ENCODE peak calls at places on chromosomes 4 and X, in seven cellular contexts. U is neuronal stem cell, R is IMR-90, F is H9, I is trophoblast cell, G is mesenchymal stem cell, H is H1. B is an unnamed sample.

GRCh38 chr4:129455462-129455861 is 359.5 kb downstream of the C4orf33 start:
- DNase-seq in U (no peak), R (no peak), F (no peak), I (no peak), G (no peak), H (no peak), B (no peak)

GRCh38 chr4:126251169-126251568 is 936.4 kb downstream of the FAT4 start:
- DNase-seq in U (no peak), R (no peak), F (no peak), I (no peak), G (no peak), H (no peak), B (no peak)

GRCh38 chr4:6408263-6408662 is 64.2 kb downstream of the PPP2R2C start:
- DNase-seq in U (no peak), R (no peak), F (peak), I (no peak), G (no peak), H (no peak), B (peak)

GRCh38 chrX:107574054-107574683 is 54.1 kb upstream of the PRPS1 start:
- DNase-seq in U (no peak), R (peak), F (no peak), I (peak), G (peak), H (no peak), B (no peak)

GRCh38 chr4:45004847-45005565 is 278.6 kb upstream of the GNPDA2 start:
- DNase-seq in U (no peak), R (no peak), F (no peak), I (no peak), G (peak), H (no peak), B (no peak)

GRCh38 chrX:86369847-86370630 is 221.8 kb downstream of the DACH2 start:
- DNase-seq in U (no peak), R (peak), F (no peak), I (no peak), G (no peak), H (no peak), B (no peak)

GRCh38 chrX:25561190-25561589 is 545.4 kb upstream of the ARX start:
- DNase-seq in U (no peak), R (no peak), F (no peak), I (no peak), G (no peak), H (no peak), B (no peak)

GRCh38 chr4:115871596-115871995 is 758.2 kb upstream of the NDST4 start:
- DNase-seq in U (no peak), R (no peak), F (no peak), I (no peak), G (no peak), H (no peak), B (no peak)

GRCh38 chrX:136584545-136584944 is 52.5 kb downstream of the VGLL1 start:
- DNase-seq in U (no peak), R (no peak), F (no peak), I (no peak), G (no peak), H (no peak), B (no peak)

GRCh38 chrX:66504481-66504880 is 134.4 kb downstream of the EDA2R start:
- DNase-seq in U (no peak), R (no peak), F (no peak), I (peak), G (no peak), H (no peak), B (no peak)

GRCh38 chrX:150100261-150100660 is 162.0 kb upstream of the EOLA2 start:
- DNase-seq in U (no peak), R (peak), F (no peak), I (no peak), G (no peak), H (no peak), B (no peak)

GRCh38 chrX:51569561-51569960 is 49.2 kb downstream of the CENPVL3 start:
- DNase-seq in U (no peak), R (no peak), F (no peak), I (no peak), G (peak), H (no peak), B (no peak)

GRCh38 chr4:21593268-21594002 is 355.1 kb downstream of the KCNIP4 start:
- DNase-seq in U (no peak), R (no peak), F (no peak), I (no peak), G (no peak), H (no peak), B (no peak)

GRCh38 chrX:39599339-39599738 is 498.4 kb downstream of the BCOR start:
- DNase-seq in U (no peak), R (no peak), F (no peak), I (no peak), G (no peak), H (no peak), B (no peak)

GRCh38 chrX:118024482-118024881 is 92.1 kb downstream of the KLHL13 start:
- DNase-seq in U (no peak), R (no peak), F (no peak), I (no peak), G (no peak), H (no peak), B (no peak)
- H3K4ac ChIP-seq in U (no peak), R (no peak), F (no peak), I (no peak), G (no peak), H (no peak), B (no peak)

DNA sequence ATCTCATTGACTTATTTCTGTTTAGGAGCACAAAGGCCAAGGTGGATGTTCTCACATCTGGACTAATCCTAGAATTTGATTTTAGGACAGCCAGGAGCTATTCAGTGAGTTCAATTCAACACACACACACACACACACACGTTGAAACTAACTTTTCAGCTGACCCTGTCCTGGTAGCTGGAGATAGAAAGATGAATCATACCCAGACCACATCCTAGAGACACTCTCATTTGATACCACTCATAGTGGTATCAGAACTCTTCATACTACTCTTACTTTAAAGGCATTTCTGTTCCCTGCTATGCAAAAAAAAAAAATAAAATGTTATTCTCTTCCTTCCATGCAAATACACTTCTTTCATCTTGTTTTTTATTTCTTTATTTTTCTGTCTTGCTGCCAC is 36.7 kb downstream of the KLF8 start:
- DNase-seq in U (no peak), R (no peak), F (no peak), I (no peak), G (no peak), H (no peak), B (no peak)
- H3K4ac ChIP-seq in U (no peak), R (no peak), F (no peak), I (no peak), G (no peak), H (no peak), B (no peak)

DNA sequence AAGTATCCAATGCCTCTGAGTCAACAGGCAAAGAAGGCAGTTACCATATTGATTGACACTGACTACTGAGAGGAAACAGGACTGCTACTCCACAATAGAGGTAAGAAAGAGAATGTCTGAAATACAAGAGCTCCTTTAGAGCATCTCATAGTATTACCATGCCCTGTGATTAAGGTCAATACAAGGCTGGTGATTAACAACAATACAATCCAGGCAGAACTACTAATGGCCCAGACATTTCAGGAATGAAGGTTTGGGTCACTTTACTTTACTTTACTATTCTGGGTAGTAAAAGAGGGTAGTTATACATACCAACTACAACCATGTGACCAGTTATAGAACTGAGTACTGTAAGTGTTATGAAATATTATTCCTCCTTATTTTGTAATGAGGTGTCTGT is 44.5 kb downstream of the BRWD3 start:
- DNase-seq in U (no peak), R (peak), F (no peak), I (peak), G (peak), H (no peak), B (peak)
- H3K4ac ChIP-seq in U (no peak), R (peak), F (no peak), I (no peak), G (no peak), H (no peak), B (no peak)

GRCh38 chr4:15995826-15996225 is 32.9 kb upstream of the FGFBP2 start:
- DNase-seq in U (no peak), R (no peak), F (no peak), I (no peak), G (no peak), H (no peak), B (no peak)

GRCh38 chr4:15989431-15989830 is 26.5 kb upstream of the FGFBP2 start:
- DNase-seq in U (no peak), R (no peak), F (no peak), I (no peak), G (no peak), H (no peak), B (no peak)

GRCh38 chr4:15988222-15988621 is 25.2 kb upstream of the FGFBP2 start:
- DNase-seq in U (no peak), R (no peak), F (no peak), I (no peak), G (no peak), H (no peak), B (no peak)

GRCh38 chr4:15986900-15987299 is 23.9 kb upstream of the FGFBP2 start:
- DNase-seq in U (no peak), R (no peak), F (no peak), I (no peak), G (no peak), H (no peak), B (no peak)

GRCh38 chr4:15990570-15991285 is 27.8 kb upstream of the FGFBP2 start:
- DNase-seq in U (no peak), R (no peak), F (no peak), I (no peak), G (no peak), H (no peak), B (no peak)
- H3K4ac ChIP-seq in U (no peak), R (no peak), F (no peak), I (no peak), G (no peak), H (no peak), B (no peak)

GRCh38 chr4:85761803-85762202 is 286.9 kb downstream of the ARHGAP24 start:
- DNase-seq in U (no peak), R (peak), F (no peak), I (no peak), G (peak), H (no peak), B (no peak)

GRCh38 chr4:85763207-85763606 is 288.3 kb downstream of the ARHGAP24 start:
- DNase-seq in U (no peak), R (no peak), F (no peak), I (no peak), G (no peak), H (no peak), B (no peak)

GRCh38 chr4:85759392-85759791 is 284.4 kb downstream of the ARHGAP24 start:
- DNase-seq in U (no peak), R (no peak), F (no peak), I (no peak), G (no peak), H (no peak), B (no peak)

GRCh38 chr4:85762204-85762884 is 287.4 kb downstream of the ARHGAP24 start:
- DNase-seq in U (no peak), R (peak), F (no peak), I (no peak), G (peak), H (no peak), B (no peak)

DNA sequence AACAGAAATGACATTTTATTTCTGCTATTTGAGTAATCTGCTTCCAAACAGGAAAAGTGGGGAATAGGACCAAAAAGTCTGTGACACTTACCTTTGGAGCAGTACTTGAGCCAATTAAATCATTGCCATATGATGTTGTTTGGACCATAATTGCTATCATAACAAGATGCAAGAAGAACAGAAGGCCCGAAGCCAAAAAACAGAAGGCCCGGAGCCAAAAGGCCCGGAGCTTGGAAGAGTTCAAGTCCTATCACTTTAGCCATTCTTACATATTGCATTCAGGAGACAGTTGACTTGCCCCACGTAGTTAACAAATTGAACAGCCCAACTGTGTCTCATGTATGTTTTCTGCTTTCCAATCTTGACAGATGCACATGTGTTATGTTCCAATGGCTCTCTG is 285.6 kb downstream of the ARHGAP24 start:
- DNase-seq in U (no peak), R (no peak), F (no peak), I (no peak), G (no peak), H (no peak), B (no peak)
- H3K4ac ChIP-seq in U (no peak), R (no peak), F (no peak), I (no peak), G (no peak), H (no peak), B (no peak)

GRCh38 chr4:171186700-171187099 is 626.5 kb upstream of the GALNTL6 start:
- DNase-seq in U (no peak), R (no peak), F (no peak), I (no peak), G (no peak), H (no peak), B (peak)

GRCh38 chr4:171181090-171181489 is 632.1 kb upstream of the GALNTL6 start:
- DNase-seq in U (no peak), R (no peak), F (no peak), I (no peak), G (no peak), H (no peak), B (no peak)
- H3K4ac ChIP-seq in U (no peak), R (no peak), F (no peak), I (no peak), G (no peak), H (no peak), B (no peak)

DNA sequence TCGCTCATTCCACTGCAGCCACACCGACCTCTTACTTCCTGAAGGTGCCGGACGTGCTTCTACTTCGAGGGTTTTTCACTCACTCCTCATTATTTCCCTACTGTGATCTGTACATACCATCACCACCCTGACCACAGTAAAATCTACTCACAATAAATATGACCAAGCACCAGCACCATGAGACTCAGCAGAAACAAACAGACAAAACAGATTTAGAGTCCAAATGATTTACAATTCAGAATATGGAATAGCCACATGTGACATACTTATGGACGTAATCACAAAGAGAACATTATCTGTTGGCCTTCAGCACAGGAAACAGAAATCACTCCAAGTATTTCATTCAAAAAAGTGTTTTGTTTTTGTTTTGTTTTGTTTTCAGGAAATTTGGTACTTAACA is 16.1 kb upstream of the KLB start:
- DNase-seq in U (no peak), R (no peak), F (no peak), I (no peak), G (no peak), H (no peak), B (no peak)
- H3K4ac ChIP-seq in U (no peak), R (no peak), F (no peak), I (no peak), G (no peak), H (no peak), B (no peak)

GRCh38 chr4:153153339-153153851 is 50.8 kb upstream of the TRIM2 start:
- DNase-seq in U (no peak), R (peak), F (peak), I (no peak), G (peak), H (no peak), B (peak)

GRCh38 chr4:153159728-153160221 is 44.5 kb upstream of the TRIM2 start:
- DNase-seq in U (no peak), R (peak), F (no peak), I (no peak), G (peak), H (no peak), B (no peak)

GRCh38 chr4:153154010-153154975 is 50.0 kb upstream of the TRIM2 start:
- DNase-seq in U (no peak), R (peak), F (no peak), I (no peak), G (peak), H (no peak), B (no peak)

GRCh38 chr4:153159016-153159415 is 45.2 kb upstream of the TRIM2 start:
- DNase-seq in U (no peak), R (no peak), F (no peak), I (no peak), G (no peak), H (no peak), B (no peak)

DNA sequence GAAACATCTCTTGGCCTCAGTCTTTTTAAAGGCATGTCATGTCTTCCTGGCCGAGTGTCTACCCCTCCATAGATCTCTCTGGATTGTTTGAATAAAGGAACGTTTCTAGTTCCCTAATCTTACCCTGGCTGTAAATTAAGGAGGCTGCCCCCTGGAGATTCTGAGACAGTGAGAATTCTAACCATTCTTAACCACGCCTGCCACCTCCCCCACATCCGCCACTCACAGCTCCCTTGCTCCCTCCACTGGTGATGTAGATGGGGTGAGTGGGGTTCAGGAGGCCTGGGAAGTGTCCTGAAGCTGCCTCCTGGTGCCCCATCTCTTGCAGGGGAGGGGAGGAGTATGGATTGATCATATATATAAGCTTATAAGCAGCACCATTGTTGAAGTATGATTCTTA is 48.0 kb upstream of the TRIM2 start:
- DNase-seq in U (no peak), R (no peak), F (no peak), I (no peak), G (no peak), H (no peak), B (peak)
- H3K4ac ChIP-seq in U (no peak), R (no peak), F (no peak), I (no peak), G (no peak), H (no peak), B (no peak)

DNA sequence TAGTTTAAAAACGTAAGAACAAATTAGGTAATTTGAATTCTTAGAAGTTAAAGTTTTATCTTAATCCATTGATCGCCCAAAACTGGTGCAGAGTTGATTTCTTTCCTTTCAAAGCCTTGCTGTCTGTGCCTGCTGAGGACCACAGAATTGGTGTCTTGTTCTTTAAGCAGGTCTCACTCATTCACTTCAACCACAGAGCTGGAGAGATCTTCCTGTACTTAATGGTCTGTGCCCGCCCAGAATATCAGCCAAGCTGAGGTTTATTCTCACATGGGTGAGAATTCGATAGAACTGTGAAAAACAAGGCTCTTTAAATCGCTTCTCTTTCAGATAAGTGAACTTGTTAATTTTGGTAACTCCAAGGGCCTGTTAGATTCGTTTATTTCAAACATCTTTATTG is 31.6 kb downstream of the DCUN1D4 start:
- DNase-seq in U (no peak), R (no peak), F (no peak), I (no peak), G (no peak), H (no peak), B (no peak)
- H3K4ac ChIP-seq in U (no peak), R (no peak), F (no peak), I (no peak), G (no peak), H (no peak), B (no peak)

GRCh38 chr4:61426229-61426628 is 226.1 kb downstream of the ADGRL3 start:
- DNase-seq in U (no peak), R (no peak), F (no peak), I (no peak), G (no peak), H (no peak), B (no peak)

GRCh38 chr4:61427099-61427817 is 227.1 kb downstream of the ADGRL3 start:
- DNase-seq in U (no peak), R (no peak), F (no peak), I (no peak), G (no peak), H (no peak), B (no peak)

GRCh38 chr4:61427818-61428495 is 227.8 kb downstream of the ADGRL3 start:
- DNase-seq in U (no peak), R (no peak), F (no peak), I (no peak), G (no peak), H (no peak), B (peak)

GRCh38 chr4:61428950-61429349 is 228.8 kb downstream of the ADGRL3 start:
- DNase-seq in U (no peak), R (no peak), F (no peak), I (no peak), G (no peak), H (no peak), B (no peak)

GRCh38 chr4:61425315-61425714 is 225.2 kb downstream of the ADGRL3 start:
- DNase-seq in U (no peak), R (no peak), F (no peak), I (peak), G (no peak), H (no peak), B (no peak)
- H3K4ac ChIP-seq in U (no peak), R (no peak), F (no peak), I (no peak), G (no peak), H (no peak), B (no peak)